ENCODE peak calls at places on chromosome 2, in five cellular contexts. N is HAP-1, D is small intestine, R is mesenchymal stem cell, E is GM23248. W is an unnamed sample.
A peak's percentile ranks its signal among the peaks of the same experiment; 100 is the strongest.

GRCh38 chr2:175854665-175855064 is 147.4 kb downstream of the LNPK start:
- DNase-seq in R (no peak), E (no peak), N (no peak), D (no peak), W (no peak)

GRCh38 chr2:134310450-134311079 is 56.7 kb downstream of the MGAT5 start:
- DNase-seq in R (no peak), D (no peak), E (no peak), N (no peak), W (no peak)

GRCh38 chr2:207469380-207469779 is 60.4 kb upstream of the CREB1 start:
- DNase-seq in E (no peak), N (no peak), R (no peak), D (no peak), W (no peak)

GRCh38 chr2:82735336-82735735 is 1723.7 kb downstream of the SUCLG1 start:
- DNase-seq in N (no peak), D (no peak), R (no peak), E (no peak), W (no peak)

GRCh38 chr2:168583710-168584521 is 127.8 kb downstream of the CERS6 start:
- DNase-seq in R (peak; percentile 36), D (no peak), E (peak; percentile 78), N (no peak), W (no peak)

GRCh38 chr2:241154915-241155314 is 4.6 kb downstream of the PPP1R7 start:
- DNase-seq in N (no peak), E (peak; percentile 88), R (no peak), D (no peak), W (no peak)

GRCh38 chr2:1974391-1974790 is 230.1 kb upstream of the PXDN start:
- DNase-seq in R (no peak), E (peak; percentile 63), D (no peak), N (no peak), W (no peak)

GRCh38 chr2:188159484-188159883 is 132.2 kb upstream of the GULP1 start:
- DNase-seq in N (no peak), D (no peak), E (no peak), R (no peak), W (no peak)

GRCh38 chr2:120320318-120320851 is 25.6 kb upstream of the INHBB start:
- DNase-seq in R (no peak), E (no peak), D (no peak), N (no peak), W (no peak)

GRCh38 chr2:24409166-24409565 is 48.8 kb upstream of the ITSN2 start:
- DNase-seq in R (no peak), N (no peak), D (no peak), E (no peak), W (no peak)

GRCh38 chr2:19818543-19818942 is 83.2 kb downstream of the TTC32 start:
- DNase-seq in E (peak; percentile 46), N (no peak), D (no peak), R (no peak), W (no peak)

GRCh38 chr2:20676353-20677215 is 9.6 kb downstream of the GDF7 start:
- DNase-seq in R (no peak), E (peak; percentile 15), D (peak; percentile 89), N (no peak), W (no peak)

GRCh38 chr2:132479140-132479539 is 62.5 kb downstream of the GPR39 start:
- DNase-seq in E (no peak), D (no peak), N (no peak), R (no peak), W (no peak)

GRCh38 chr2:127193164-127193947 is 26.7 kb downstream of the CYP27C1 start:
- DNase-seq in D (no peak), R (no peak), E (peak; percentile 68), N (no peak), W (no peak)

GRCh38 chr2:160581448-160581847 is 87.8 kb upstream of the RBMS1 start:
- DNase-seq in R (no peak), E (no peak), N (no peak), D (no peak), W (no peak)

GRCh38 chr2:36357506-36358316 is 2.1 kb downstream of the CRIM1 start:
- DNase-seq in D (peak; percentile 43), R (peak; percentile 92), N (peak; percentile 84), E (peak; percentile 91), W (peak; percentile 61)

GRCh38 chr2:3780477-3781402 is 77.4 kb downstream of the DCDC2C start:
- DNase-seq in D (peak; percentile 25), E (peak; percentile 57), N (peak; percentile 48), R (peak; percentile 1), W (no peak)

GRCh38 chr2:25207078-25207545 is 38.7 kb upstream of the POMC start:
- DNase-seq in R (no peak), N (no peak), E (no peak), D (no peak), W (no peak)

GRCh38 chr2:72515696-72516095 is 310.1 kb downstream of the EXOC6B start:
- DNase-seq in D (no peak), E (peak; percentile 9), N (peak; percentile 56), R (no peak), W (no peak)

GRCh38 chr2:201842131-201842530 is 35.8 kb downstream of the CDK15 start:
- DNase-seq in N (no peak), E (no peak), R (no peak), D (no peak), W (no peak)

GRCh38 chr2:204072443-204073324 is 136.1 kb downstream of the ICOS start:
- DNase-seq in N (peak; percentile 8), D (peak; percentile 52), R (peak; percentile 3), E (peak; percentile 16), W (no peak)

GRCh38 chr2:61021228-61021660 is 3.2 kb upstream of the PUS10 start:
- DNase-seq in D (no peak), N (no peak), E (no peak), R (no peak), W (no peak)

GRCh38 chr2:39981877-39982276 is 202.8 kb upstream of the THUMPD2 start:
- DNase-seq in E (peak; percentile 24), N (no peak), D (no peak), R (no peak), W (no peak)

GRCh38 chr2:16522031-16522818 is 143.4 kb downstream of the CYRIA start:
- DNase-seq in E (no peak), R (no peak), N (no peak), D (no peak), W (no peak)

GRCh38 chr2:84880645-84881521 is at the start of gene TRABD2A:
- DNase-seq in N (peak; percentile 36), R (peak; percentile 28), D (peak; percentile 38), E (peak; percentile 57), W (no peak)

GRCh38 chr2:208006325-208006724 is 19.0 kb downstream of the PLEKHM3 start:
- DNase-seq in R (no peak), N (no peak), E (no peak), D (no peak), W (no peak)

GRCh38 chr2:106191511-106192016 is 2.5 kb downstream of the UXS1 start:
- DNase-seq in N (no peak), E (no peak), R (no peak), D (no peak), W (no peak)

GRCh38 chr2:232354069-232354468 is 24.5 kb upstream of the ALPP start:
- DNase-seq in E (no peak), D (no peak), N (no peak), R (no peak), W (no peak)

DNA sequence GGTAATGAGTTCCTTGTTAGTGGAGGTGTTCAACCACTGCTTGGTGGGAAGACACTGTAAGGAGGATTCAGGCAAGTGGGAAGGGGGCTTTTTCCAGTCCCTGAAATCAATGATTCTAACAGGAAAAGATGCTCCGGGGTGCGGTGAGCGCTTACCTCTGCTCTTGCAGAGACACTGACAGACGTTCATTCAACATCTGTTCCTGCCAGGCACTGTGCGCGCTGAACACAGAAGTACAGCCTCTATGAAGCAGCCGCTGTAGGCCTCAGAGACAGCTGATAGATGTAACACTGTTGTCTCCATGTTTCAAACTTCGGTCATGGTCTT is 738 bp upstream of the CLIP4 start:
- DNase-seq in D (no peak), R (no peak), N (no peak), E (peak; percentile 48), W (no peak)
- H3K4me3 ChIP-seq in D (no peak overlapping the region), R (peak overlapping the region; percentile 71), N (no peak overlapping the region), E (peak overlapping the region; percentile 97), W (no peak overlapping the region)

GRCh38 chr2:151482310-151482709 is 72.6 kb downstream of the RIF1 start:
- DNase-seq in E (no peak), D (no peak), R (no peak), N (no peak), W (no peak)

GRCh38 chr2:151484100-151484499 is 74.4 kb downstream of the RIF1 start:
- DNase-seq in E (no peak), N (no peak), R (no peak), D (no peak), W (no peak)

GRCh38 chr2:151481744-151482143 is 72.0 kb downstream of the RIF1 start:
- DNase-seq in N (no peak), E (no peak), D (no peak), R (no peak), W (no peak)

GRCh38 chr2:151486100-151486499 is 76.4 kb downstream of the RIF1 start:
- DNase-seq in E (no peak), R (no peak), D (no peak), N (no peak), W (no peak)

GRCh38 chr2:151483546-151483945 is 73.8 kb downstream of the RIF1 start:
- DNase-seq in D (no peak), N (no peak), R (no peak), E (no peak), W (no peak)
- H3K36me3 ChIP-seq in D (peaks cover 2% of the 10 kb centered on the region), N (peaks cover 35% of the 10 kb centered on the region), R (peaks cover 3% of the 10 kb centered on the region), E (peaks cover 20% of the 10 kb centered on the region), W (no peaks in the 10 kb centered on the region)

GRCh38 chr2:113179446-113180045 is 5.8 kb downstream of the PSD4 start:
- DNase-seq in R (no peak), N (no peak), E (no peak), D (no peak), W (no peak)
- H3K4me3 ChIP-seq in R (no peak overlapping the region), N (no peak overlapping the region), E (no peak overlapping the region), D (no peak overlapping the region), W (no peak overlapping the region)

DNA sequence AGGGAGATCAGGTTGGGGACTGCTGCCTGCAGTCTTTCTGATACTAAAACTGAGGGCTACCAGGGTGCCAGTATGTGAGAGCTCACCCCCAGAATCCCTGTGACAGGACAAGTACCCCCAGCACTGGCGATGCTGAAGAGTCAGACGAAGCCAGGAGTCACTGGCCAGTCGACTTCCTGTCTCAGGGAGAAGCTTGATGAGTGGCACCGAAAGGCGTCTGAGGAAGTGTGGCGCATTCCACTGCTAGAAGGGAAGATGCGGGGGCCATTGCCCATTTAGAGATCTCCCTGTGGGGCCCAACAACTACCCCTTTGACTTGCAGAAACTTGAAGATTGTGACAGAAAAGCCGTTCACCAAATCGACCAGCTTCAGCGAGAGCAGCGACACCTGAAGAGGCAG is 22.0 kb downstream of the MXD1 start:
- DNase-seq in N (no peak), R (no peak), D (no peak), E (no peak), W (no peak)
- H3K36me3 ChIP-seq in N (peaks cover 3% of the 10 kb centered on the region), R (peaks cover 27% of the 10 kb centered on the region), D (peaks cover 16% of the 10 kb centered on the region), E (peaks cover 32% of the 10 kb centered on the region), W (peaks cover 6% of the 10 kb centered on the region)

DNA sequence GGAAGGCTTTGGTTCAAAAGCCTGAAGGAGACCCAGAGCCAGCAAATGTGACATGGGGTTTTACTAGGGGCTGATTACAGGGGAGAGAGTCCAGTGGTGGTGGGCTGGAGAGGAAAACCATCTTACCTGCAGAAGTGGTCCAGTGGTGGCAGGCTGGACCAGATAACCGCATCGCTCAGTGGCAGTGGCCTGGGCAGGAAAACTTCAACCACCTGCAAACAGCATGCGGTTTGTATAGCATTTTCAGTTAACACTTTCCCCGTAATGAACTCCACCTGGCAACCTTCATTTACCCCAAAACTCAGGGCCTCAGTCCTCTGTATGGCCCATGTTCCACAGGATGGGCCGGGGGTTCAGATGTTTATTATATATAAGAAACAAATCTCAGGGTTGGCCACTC is 114.4 kb downstream of the LRRTM1 start:
- DNase-seq in D (no peak), R (no peak), N (no peak), E (no peak), W (no peak)
- H3K4me3 ChIP-seq in D (no peak overlapping the region), R (no peak overlapping the region), N (no peak overlapping the region), E (no peak overlapping the region), W (no peak overlapping the region)

W was measured in kidney epithelial cell.